ENCODE peak calls at places on chromosomes 5 and 9, in six cellular contexts. Y is body of pancreas; Z is CD8-positive, alpha-beta T cell; P is A549; H is thoracic aorta; T is uterus. U is an unnamed sample.

GRCh38 chr9:98037362-98037761 is 19.2 kb upstream of the NANS start:
- DNase-seq in Y (no peak), Z (no peak), P (no peak), H (no peak), T (no peak), U (no peak)

GRCh38 chr5:53361708-53362107 is 118.7 kb upstream of the FST start:
- DNase-seq in Y (no peak), Z (no peak), P (no peak), H (no peak), T (no peak), U (no peak)

GRCh38 chr9:129875687-129876395 is 40.6 kb downstream of the USP20 start:
- DNase-seq in Y (no peak), Z (no peak), P (no peak), H (no peak), T (no peak), U (no peak)

GRCh38 chr5:52007230-52007858 is 624.1 kb downstream of the ISL1 start:
- DNase-seq in Y (no peak), Z (no peak), P (peak; percentile 53), H (no peak), T (no peak), U (no peak)

GRCh38 chr5:10445352-10445751 is 3.7 kb downstream of the ROPN1L start:
- DNase-seq in Y (no peak), Z (no peak), P (no peak), H (no peak), T (no peak), U (no peak)

GRCh38 chr5:53166101-53166500 is 56.5 kb upstream of the MOCS2 start:
- DNase-seq in Y (no peak), Z (no peak), P (no peak), H (no peak), T (no peak), U (no peak)

GRCh38 chr5:157475432-157475831 is 15.4 kb downstream of the NIPAL4 start:
- DNase-seq in Y (no peak), Z (no peak), P (no peak), H (no peak), T (no peak), U (no peak)

GRCh38 chr5:34587355-34588241 is 68.5 kb upstream of the RAI14 start:
- DNase-seq in Y (no peak), Z (no peak), P (peak; percentile 80), H (no peak), T (no peak), U (no peak)

GRCh38 chr5:36478646-36479307 is 127.6 kb upstream of the SLC1A3 start:
- DNase-seq in Y (no peak), Z (no peak), P (no peak), H (no peak), T (no peak), U (no peak)

GRCh38 chr5:76616206-76616605 is 7.0 kb downstream of the F2RL2 start:
- DNase-seq in Y (no peak), Z (no peak), P (no peak), H (no peak), T (no peak), U (no peak)

GRCh38 chr5:91311168-91311696 is 71.9 kb downstream of the ARRDC3 start:
- DNase-seq in Y (no peak), Z (no peak), P (no peak), H (no peak), T (no peak), U (no peak)

GRCh38 chr5:11973469-11973868 is 69.2 kb upstream of the CTNND2 start:
- DNase-seq in Y (no peak), Z (no peak), P (no peak), H (no peak), T (no peak), U (no peak)

GRCh38 chr5:78799254-78800017 is 150.9 kb upstream of the LHFPL2 start:
- DNase-seq in Y (no peak), Z (no peak), P (peak; percentile 16), H (no peak), T (no peak), U (no peak)

GRCh38 chr5:177094224-177095087 is 7.7 kb downstream of the FGFR4 start:
- DNase-seq in Y (peak; percentile 81), Z (no peak), P (peak; percentile 43), H (no peak), T (peak; percentile 91), U (peak; percentile 75)

GRCh38 chr9:119050281-119050680 is 319.0 kb downstream of the BRINP1 start:
- DNase-seq in Y (no peak), Z (no peak), P (no peak), H (no peak), T (no peak), U (no peak)

GRCh38 chr5:123937230-123937629 is 425.3 kb downstream of the CSNK1G3 start:
- DNase-seq in Y (no peak), Z (no peak), P (peak; percentile 71), H (no peak), T (no peak), U (no peak)

GRCh38 chr9:137407590-137408300 is 15.2 kb downstream of the EXD3 start:
- DNase-seq in Y (no peak), Z (no peak), P (no peak), H (no peak), T (peak; percentile 70), U (no peak)

GRCh38 chr5:122517091-122517490 is 205.1 kb downstream of the SNCAIP start:
- DNase-seq in Y (no peak), Z (no peak), P (no peak), H (no peak), T (no peak), U (no peak)

GRCh38 chr5:30183736-30184135 is 1009.8 kb upstream of the CDH6 start:
- DNase-seq in Y (no peak), Z (no peak), P (no peak), H (no peak), T (no peak), U (no peak)

GRCh38 chr5:112419050-112419595 is at the start of gene EPB41L4A:
- DNase-seq in Y (peak; percentile 13), Z (no peak), P (peak; percentile 37), H (no peak), T (peak; percentile 19), U (no peak)

GRCh38 chr9:75235632-75236031 is 147.3 kb downstream of the OSTF1 start:
- DNase-seq in Y (peak; percentile 80), Z (no peak), P (peak; percentile 13), H (no peak), T (no peak), U (peak; percentile 36)

GRCh38 chr5:133032852-133033742 is 6.7 kb upstream of the ZCCHC10 start:
- DNase-seq in Y (no peak), Z (no peak), P (no peak), H (no peak), T (no peak), U (no peak)

GRCh38 chr5:21820527-21820926 is 1032.6 kb downstream of the CDH12 start:
- DNase-seq in Y (no peak), Z (no peak), P (no peak), H (no peak), T (no peak), U (no peak)

GRCh38 chr9:121226186-121226585 is 24.5 kb upstream of the RAB14 start:
- DNase-seq in Y (no peak), Z (no peak), P (no peak), H (no peak), T (no peak), U (no peak)

GRCh38 chr5:79924936-79925893 is 65.8 kb downstream of the MTX3 start:
- DNase-seq in Y (no peak), Z (no peak), P (peak; percentile 12), H (no peak), T (no peak), U (no peak)
- TF ChIP-seq CTCF in Y (no peak), Z (peak; percentile 34), P (no peak), H (no peak), T (no peak), U (no peak)

GRCh38 chr9:80146466-80146865 is 574.7 kb downstream of the TLE4 start:
- DNase-seq in Y (no peak), Z (no peak), P (peak; percentile 2), H (no peak), T (no peak), U (no peak)
- TF ChIP-seq CTCF in Y (no peak), Z (no peak), P (no peak), H (no peak), T (no peak), U (no peak)

GRCh38 chr5:131564229-131564652 is 70.8 kb downstream of the RAPGEF6 start:
- DNase-seq in Y (no peak), Z (no peak), P (no peak), H (no peak), T (no peak), U (no peak)

DNA sequence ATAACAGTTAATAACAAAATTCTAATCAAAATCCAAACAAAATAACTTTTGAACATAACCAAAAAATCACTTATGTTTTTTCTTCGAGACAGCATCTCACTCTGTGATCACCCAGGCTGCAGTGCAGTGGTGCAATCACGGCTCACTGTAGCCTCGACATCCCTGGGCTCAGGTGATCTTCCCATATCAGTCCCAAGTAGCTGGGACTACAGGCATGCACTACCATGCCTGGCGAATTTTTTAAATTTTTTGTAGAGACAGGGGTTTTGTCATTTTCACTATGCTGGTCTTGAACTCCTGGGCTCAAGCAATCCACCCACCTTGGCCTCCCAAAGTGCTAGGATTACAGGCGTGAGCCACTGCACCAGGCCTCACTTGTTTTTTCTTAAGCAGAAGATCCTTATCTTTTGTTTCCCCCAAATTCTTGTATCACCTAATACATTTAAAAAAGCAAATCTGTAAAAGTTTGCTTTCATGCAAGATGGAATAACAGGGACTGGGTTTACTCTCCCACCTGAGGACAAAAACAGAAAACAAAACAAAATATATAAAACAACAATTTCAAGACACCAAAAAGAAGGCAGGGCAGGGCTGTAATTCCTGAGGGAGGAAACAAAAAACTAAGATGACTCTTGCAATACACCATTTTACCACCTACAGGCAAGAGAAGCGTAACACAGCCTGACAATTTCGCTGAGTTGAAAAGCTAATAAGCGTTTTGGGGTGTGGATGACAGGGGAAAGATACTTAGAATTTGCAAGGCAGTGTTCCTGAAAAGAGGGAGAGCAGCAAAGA is 71.4 kb downstream of the RAPGEF6 start:
- DNase-seq in Y (no peak), Z (no peak), P (peak; percentile 10), H (no peak), T (no peak), U (no peak)
- TF ChIP-seq CTCF in Y (no peak), Z (no peak), P (no peak), H (no peak), T (no peak), U (no peak)

DNA sequence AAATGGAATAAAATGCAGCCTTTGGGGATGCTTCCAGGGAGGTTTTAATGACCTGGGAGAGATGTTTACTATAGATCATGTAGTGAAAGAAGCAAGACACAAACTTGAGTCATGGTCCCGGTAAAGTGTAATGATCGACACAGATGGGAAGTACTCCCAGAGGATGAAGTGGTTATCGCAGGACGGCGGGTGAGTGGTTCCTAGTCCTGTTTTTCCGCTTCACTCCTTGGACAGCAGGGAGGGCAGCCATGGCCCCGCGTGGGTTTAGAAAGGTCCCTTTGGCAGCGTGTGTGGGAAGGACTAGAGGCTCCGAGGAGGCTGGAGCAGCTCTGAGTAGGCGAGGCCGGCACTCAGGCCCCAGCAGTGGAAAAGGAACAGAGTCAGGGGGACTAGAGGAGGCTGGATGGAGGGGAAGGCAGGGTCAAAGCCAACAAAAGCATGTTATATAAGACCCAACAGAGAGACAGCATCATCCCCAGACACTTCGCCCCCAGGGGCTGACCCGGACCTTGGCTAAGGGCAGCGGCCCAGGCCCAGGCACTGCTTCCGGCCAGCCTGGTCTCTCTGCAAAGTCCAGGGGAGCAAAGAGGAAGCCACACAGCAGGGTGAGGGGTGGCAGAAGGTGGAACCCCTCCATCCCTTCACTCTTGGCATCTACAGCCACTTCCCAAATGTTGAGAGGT is 49.1 kb upstream of the STXBP1 start:
- DNase-seq in Y (no peak), Z (no peak), P (peak; percentile 73), H (no peak), T (no peak), U (no peak)
- TF ChIP-seq CTCF in Y (no peak), Z (no peak), P (no peak), H (peak; percentile 36), T (peak; percentile 42), U (no peak)

U was measured in lung.